ENCODE peak calls at places on chromosomes 13 and 19, in seven cellular contexts. L is fibroblast of the aortic adventitia, Y is Peyer's patch, A is cardiac muscle cell, Z is mammary epithelial cell, H is AG04450, P is uterus. M is an unnamed sample.

GRCh38 chr13:41562083-41562482 is 104.7 kb downstream of the RGCC start:
- DNase-seq in A (no peak), Y (no peak), P (peak), H (peak), L (peak), Z (peak), M (no peak)

GRCh38 chr19:5674734-5675133 is 5.6 kb downstream of the MICOS13 start:
- DNase-seq in A (no peak), H (no peak), Z (no peak), L (no peak), Y (no peak), P (no peak), M (no peak)

GRCh38 chr19:55308281-55308680 is 16.9 kb downstream of the TMEM150B start:
- DNase-seq in A (no peak), P (no peak), Y (no peak), H (no peak), Z (no peak), L (no peak), M (no peak)

GRCh38 chr13:89163081-89163480 is 1491.9 kb downstream of the SLITRK5 start:
- DNase-seq in H (no peak), Z (no peak), L (peak), A (no peak), Y (no peak), P (no peak), M (no peak)

GRCh38 chr19:54431255-54431838 is 16.1 kb downstream of the TTYH1 start:
- DNase-seq in Y (no peak), Z (peak), A (no peak), H (no peak), L (peak), P (no peak), M (no peak)

GRCh38 chr13:25687622-25688225 is 315.9 kb downstream of the ATP8A2 start:
- DNase-seq in Z (no peak), H (no peak), L (no peak), P (no peak), A (no peak), Y (no peak), M (no peak)

GRCh38 chr13:98346904-98347636 is 170.0 kb upstream of the RNF113B start:
- DNase-seq in Z (no peak), H (no peak), A (no peak), P (no peak), Y (no peak), L (no peak), M (no peak)

GRCh38 chr19:41668315-41668714 is 19.8 kb downstream of the CEACAM7 start:
- DNase-seq in A (no peak), Z (no peak), H (no peak), P (no peak), Y (no peak), L (no peak), M (no peak)

GRCh38 chr13:41284512-41285288 is 21.3 kb upstream of the MTRF1 start:
- DNase-seq in A (no peak), Z (peak), Y (no peak), P (no peak), H (peak), L (peak), M (peak)

GRCh38 chr13:59363950-59364349 is 799.8 kb downstream of the DIAPH3 start:
- DNase-seq in H (no peak), L (no peak), Y (no peak), P (no peak), A (no peak), Z (no peak), M (no peak)

GRCh38 chr13:44843403-44843802 is 145.9 kb downstream of the NUFIP1 start:
- DNase-seq in A (no peak), Y (no peak), P (no peak), H (no peak), Z (peak), L (peak), M (no peak)

GRCh38 chr13:36051082-36051481 is 80.1 kb downstream of the DCLK1 start:
- DNase-seq in Y (no peak), H (no peak), Z (no peak), L (peak), P (no peak), A (no peak), M (no peak)

GRCh38 chr13:73956101-73956500 is 178.1 kb downstream of the KLF12 start:
- DNase-seq in Z (no peak), Y (no peak), H (no peak), P (no peak), A (no peak), L (no peak), M (no peak)

GRCh38 chr19:1744133-1744665 is 9.1 kb upstream of the ONECUT3 start:
- DNase-seq in A (no peak), L (no peak), H (no peak), P (no peak), Z (no peak), Y (no peak), M (no peak)

GRCh38 chr13:96229356-96229755 is 139.4 kb downstream of the HS6ST3 start:
- DNase-seq in H (no peak), Z (peak), A (peak), P (no peak), Y (no peak), L (peak), M (no peak)

GRCh38 chr13:85194482-85194881 is 604.7 kb downstream of the SLITRK6 start:
- DNase-seq in Z (no peak), A (no peak), P (no peak), L (no peak), Y (no peak), H (no peak), M (no peak)

GRCh38 chr19:47241919-47242644 is 11.1 kb upstream of the BBC3 start:
- DNase-seq in Y (no peak), H (no peak), A (no peak), P (no peak), Z (peak), L (no peak), M (no peak)

GRCh38 chr19:55643003-55643732 is at the start of gene ZNF581:
- DNase-seq in H (peak), Y (peak), L (peak), P (peak), Z (peak), A (peak), M (peak)

GRCh38 chr13:45941261-45941660 is 89.7 kb upstream of the SIAH3 start:
- DNase-seq in A (no peak), Y (no peak), H (no peak), P (no peak), L (no peak), Z (no peak), M (no peak)

GRCh38 chr13:25541434-25542123 is 169.8 kb downstream of the ATP8A2 start:
- DNase-seq in Y (no peak), A (no peak), H (no peak), Z (no peak), P (no peak), L (no peak), M (no peak)

GRCh38 chr13:48653074-48654054 is at the start of gene CYSLTR2:
- DNase-seq in Z (no peak), A (peak), L (peak), Y (no peak), H (no peak), P (no peak), M (no peak)

GRCh38 chr13:59483441-59484116 is 680.1 kb downstream of the DIAPH3 start:
- DNase-seq in P (no peak), L (peak), Z (no peak), Y (no peak), H (no peak), A (peak), M (no peak)

GRCh38 chr13:40069173-40070044 is 413.9 kb downstream of the COG6 start:
- DNase-seq in A (peak), H (peak), P (peak), Z (peak), Y (peak), L (peak), M (peak)

GRCh38 chr19:47699360-47699917 is 13.8 kb upstream of the EHD2 start:
- DNase-seq in L (peak), H (no peak), Y (peak), Z (no peak), A (peak), P (peak), M (peak)

GRCh38 chr13:109545964-109546363 is 240.4 kb downstream of the IRS2 start:
- DNase-seq in A (no peak), P (no peak), H (no peak), L (no peak), Z (no peak), Y (no peak), M (no peak)

GRCh38 chr13:99608345-99608744 is 107.1 kb downstream of the TM9SF2 start:
- DNase-seq in Z (no peak), A (no peak), P (no peak), H (no peak), L (no peak), Y (no peak), M (no peak)

GRCh38 chr19:44051654-44052402 is at the start of gene ZNF223:
- DNase-seq in Y (peak), H (peak), A (peak), P (peak), Z (peak), L (peak), M (peak)

GRCh38 chr13:113998781-113999617 is 25.1 kb upstream of the C13orf46 start:
- DNase-seq in L (no peak), Y (no peak), H (no peak), Z (no peak), A (no peak), P (no peak), M (no peak)

GRCh38 chr13:109152941-109153340 is 523.5 kb downstream of the MYO16 start:
- DNase-seq in P (no peak), Y (no peak), L (no peak), H (no peak), Z (no peak), A (no peak), M (no peak)

GRCh38 chr19:33558846-33559245 is 37.3 kb upstream of the PEPD start:
- DNase-seq in A (no peak), Y (no peak), P (no peak), H (no peak), Z (peak), L (no peak), M (no peak)

GRCh38 chr19:16200776-16201391 is 3.2 kb downstream of the AP1M1 start:
- DNase-seq in H (no peak), Z (no peak), Y (no peak), P (no peak), A (no peak), L (no peak), M (no peak)

GRCh38 chr19:55113570-55114039 is 3.8 kb downstream of the PPP1R12C start:
- DNase-seq in H (peak), L (peak), Z (peak), Y (peak), A (peak), P (peak), M (peak)

GRCh38 chr13:94674609-94675348 is 37.6 kb downstream of the SOX21 start:
- DNase-seq in Y (no peak), H (no peak), P (no peak), Z (peak), L (peak), A (peak), M (peak)

GRCh38 chr13:113784645-113785024 is 25.6 kb downstream of the TMEM255B start:
- DNase-seq in Z (no peak), L (no peak), H (no peak), A (no peak), Y (no peak), P (no peak), M (no peak)

GRCh38 chr13:101739382-101740178 is 287.1 kb downstream of the ITGBL1 start:
- DNase-seq in P (no peak), Z (no peak), Y (no peak), A (no peak), H (no peak), L (no peak), M (no peak)

GRCh38 chr19:2332341-2333026 is 4.0 kb downstream of the SPPL2B start:
- DNase-seq in H (no peak), Y (peak), P (no peak), L (no peak), A (no peak), Z (no peak), M (no peak)

GRCh38 chr19:31154021-31154420 is 195.2 kb downstream of the TSHZ3 start:
- DNase-seq in L (peak), A (no peak), Y (no peak), Z (peak), P (no peak), H (no peak), M (no peak)

DNA sequence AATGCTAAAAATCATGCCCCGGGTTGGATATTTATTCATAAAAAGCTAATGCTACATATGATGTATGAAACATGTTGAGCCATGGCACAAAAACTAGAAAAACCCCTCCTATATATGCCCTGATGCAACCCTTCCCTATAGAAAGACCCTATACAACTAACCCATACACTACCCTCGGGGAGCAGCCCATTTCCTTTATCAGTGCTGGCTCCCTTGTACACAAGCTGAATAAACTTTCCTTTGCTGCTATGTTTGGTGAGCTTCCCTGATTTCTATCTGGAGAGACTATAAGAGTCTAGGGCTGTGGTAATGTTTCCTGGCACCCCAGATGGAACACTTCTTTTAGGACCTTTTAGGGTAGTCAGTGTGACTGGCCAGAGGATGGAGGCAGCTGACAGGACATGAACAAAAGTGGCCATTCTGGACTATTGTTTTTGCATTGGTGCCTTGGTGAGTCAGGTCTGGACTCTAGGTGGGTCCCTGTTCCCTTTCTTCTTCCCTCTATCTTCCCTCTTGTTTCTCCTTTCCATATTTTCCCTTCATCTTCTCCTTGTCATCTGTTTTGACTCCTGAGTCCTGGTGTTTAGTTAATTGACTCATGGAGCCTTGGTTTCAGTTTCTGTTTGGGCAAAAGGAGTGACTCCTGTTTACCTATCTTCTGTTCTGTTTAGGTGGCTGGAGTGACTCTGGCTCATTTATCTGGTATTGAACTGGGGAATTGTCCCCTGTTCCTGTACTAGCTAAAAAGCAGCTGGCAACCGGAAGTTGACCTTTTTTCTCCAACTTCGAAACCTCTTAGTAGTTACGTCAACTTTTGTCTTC is 1321.8 kb upstream of the PCDH9 start:
- DNase-seq in P (no peak), L (no peak), H (no peak), A (no peak), Y (no peak), Z (no peak), M (no peak)
- H3K4me3 ChIP-seq in P (no peak), L (no peak), H (no peak), A (no peak), Y (no peak), Z (no peak), M (no peak)

GRCh38 chr19:17677002-17677401 is 11.2 kb downstream of the UNC13A start:
- DNase-seq in L (no peak), H (no peak), A (peak), Z (no peak), P (no peak), Y (no peak), M (no peak)
- TF ChIP-seq CTCF in L (no peak), H (peak), A (peak), Z (no peak), P (no peak), Y (no peak), M (peak)

GRCh38 chr19:35090160-35090794 is 25.3 kb upstream of the FXYD3 start:
- DNase-seq in L (peak), Z (peak), H (no peak), Y (no peak), P (peak), A (peak), M (no peak)
- H3K4me3 ChIP-seq in L (no peak), Z (no peak), H (peak), Y (no peak), P (no peak), A (no peak), M (no peak)

DNA sequence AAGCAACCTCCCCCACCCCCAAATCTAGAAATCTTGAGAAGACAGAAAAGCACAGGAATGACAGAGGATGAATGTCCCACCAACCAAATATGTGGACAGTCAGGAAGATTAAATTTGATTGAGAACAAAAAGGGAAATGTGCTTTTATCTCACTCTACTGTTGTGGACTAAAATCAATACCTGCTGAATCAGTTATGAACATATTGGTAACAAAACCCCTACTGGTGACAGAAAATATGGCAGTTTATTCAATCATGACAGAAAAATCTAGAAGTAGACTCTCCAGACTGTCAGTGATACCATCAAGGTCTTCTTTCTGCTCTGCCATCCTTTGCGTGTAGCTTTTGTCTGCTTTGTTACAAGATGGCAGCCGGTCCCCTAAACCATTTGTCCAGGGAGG is 35.2 kb downstream of the FAM216B start:
- DNase-seq in L (no peak), A (no peak), Z (no peak), P (no peak), H (no peak), Y (no peak), M (no peak)
- TF ChIP-seq CTCF in L (peak), A (no peak), Z (peak), P (no peak), H (peak), Y (peak), M (no peak)

GRCh38 chr13:49993666-49994065 is 3.2 kb upstream of the TRIM13 start:
- DNase-seq in L (no peak), A (no peak), P (no peak), H (no peak), Y (no peak), Z (no peak), M (no peak)

GRCh38 chr13:49996951-49997895 is at the start of gene TRIM13:
- DNase-seq in L (peak), A (peak), H (peak), P (peak), Z (peak), Y (peak), M (peak)

GRCh38 chr13:49996166-49996915 is 501 bp upstream of the TRIM13 start:
- DNase-seq in P (peak), A (peak), H (peak), Y (peak), L (peak), Z (peak), M (peak)

GRCh38 chr13:49997935-49998334 is 1.1 kb downstream of the TRIM13 start:
- DNase-seq in P (no peak), Z (no peak), A (no peak), H (no peak), Y (no peak), L (peak), M (no peak)

GRCh38 chr13:49995535-49996165 is 1.2 kb upstream of the TRIM13 start:
- DNase-seq in Y (no peak), Z (no peak), A (no peak), P (no peak), H (no peak), L (peak), M (no peak)
- H3K4me3 ChIP-seq in Y (peak), Z (peak), A (peak), P (peak), H (peak), L (peak), M (peak)

GRCh38 chr19:58338825-58339558 is 12.2 kb downstream of the ZSCAN22 start:
- DNase-seq in A (peak), L (no peak), Y (no peak), Z (peak), H (no peak), P (no peak), M (peak)
- TF ChIP-seq CTCF in A (no peak), L (peak), Y (no peak), Z (no peak), H (no peak), P (no peak), M (no peak)

GRCh38 chr19:37537391-37537947 is 30.7 kb downstream of the ZNF793 start:
- DNase-seq in H (no peak), P (no peak), A (no peak), Z (peak), Y (no peak), L (no peak), M (no peak)
- H3K4me3 ChIP-seq in H (no peak), P (no peak), A (no peak), Z (no peak), Y (no peak), L (no peak), M (no peak)

DNA sequence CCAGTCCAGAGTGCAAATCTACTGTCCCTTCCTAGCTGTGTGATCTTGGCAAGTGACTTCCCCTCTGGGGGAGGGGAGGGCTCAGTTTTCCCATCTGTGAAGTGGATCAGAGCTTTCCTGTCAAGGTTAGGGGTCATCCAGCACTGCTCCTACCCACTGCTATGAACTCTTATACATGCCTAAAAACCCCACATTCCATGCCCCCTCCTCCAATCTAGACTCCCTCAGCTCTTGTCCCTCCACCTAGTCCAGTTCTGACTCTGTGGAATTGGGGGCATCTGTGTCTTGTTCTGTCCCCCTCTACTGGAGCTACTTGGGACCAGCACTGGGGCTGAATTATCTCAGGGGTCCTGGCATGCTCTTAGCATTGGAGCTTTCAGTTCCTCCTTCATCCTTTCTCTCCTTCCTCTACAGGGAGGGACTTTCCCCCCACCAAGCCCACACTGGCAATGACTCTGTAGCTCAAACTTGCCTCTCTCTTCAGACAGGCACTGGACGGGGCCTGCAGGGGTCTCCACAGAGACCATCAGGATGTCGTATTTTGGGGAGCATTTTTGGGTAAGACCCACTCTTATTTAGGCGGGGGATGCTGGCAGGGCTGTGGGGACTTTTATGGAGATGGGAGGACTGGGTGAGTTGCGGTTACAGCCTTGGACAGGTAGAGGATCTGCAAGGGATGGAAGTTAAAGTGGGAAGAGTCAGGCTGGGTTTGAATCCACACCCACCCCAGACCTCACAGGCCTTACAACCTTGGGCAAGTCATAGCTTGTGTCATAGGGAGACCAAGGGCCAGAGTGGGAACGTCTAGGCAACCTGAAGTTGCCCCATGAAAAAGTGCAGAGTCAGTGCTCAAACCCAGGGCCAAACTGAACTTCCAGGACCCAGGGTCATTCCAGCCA is 3.6 kb downstream of the FCHO1 start:
- DNase-seq in P (no peak), A (no peak), Z (no peak), Y (no peak), H (no peak), L (no peak), M (no peak)
- TF ChIP-seq CTCF in P (no peak), A (no peak), Z (no peak), Y (no peak), H (no peak), L (no peak), M (no peak)

M was measured in Caco-2.